ENCODE peak calls at places on chromosome 20, in ten cellular contexts. J is Caco-2; D is IMR-90; W is lower lobe of right lung; G is GM10248; F is CD8-positive, alpha-beta T cell; B is psoas muscle; S is AG04450; U is astrocyte of the spinal cord; Z is vagina. R is an unnamed sample.

GRCh38 chr20:60453847-60454246 is 495.6 kb downstream of the CDH26 start:
- DNase-seq in J (peak; percentile 27), D (no peak), W (no peak), G (no peak), F (no peak), B (no peak), S (no peak), U (no peak), Z (peak; percentile 31), R (no peak)

GRCh38 chr20:57433658-57434389 is 42.6 kb downstream of the RBM38 start:
- DNase-seq in J (no peak), D (no peak), W (no peak), G (no peak), F (peak; percentile 33), B (peak; percentile 79), S (no peak), U (no peak), Z (no peak), R (no peak)

GRCh38 chr20:62741191-62741676 is 32.6 kb downstream of the NTSR1 start:
- DNase-seq in J (no peak), D (no peak), W (peak; percentile 16), G (no peak), F (no peak), B (peak; percentile 42), S (no peak), U (peak; percentile 21), Z (no peak), R (no peak)

GRCh38 chr20:29741594-29741893 is 1515.9 kb upstream of the DEFB115 start:
- DNase-seq in J (no peak), D (no peak), W (no peak), G (no peak), F (no peak), B (no peak), S (no peak), U (no peak), Z (no peak), R (no peak)

GRCh38 chr20:41018153-41018552 is 10.5 kb upstream of the TOP1 start:
- DNase-seq in J (no peak), D (peak; percentile 34), W (no peak), G (no peak), F (no peak), B (no peak), S (no peak), U (no peak), Z (no peak), R (no peak)

GRCh38 chr20:58512808-58513552 is 2.2 kb downstream of the APCDD1L start:
- DNase-seq in J (no peak), D (no peak), W (no peak), G (no peak), F (no peak), B (no peak), S (no peak), U (no peak), Z (no peak), R (no peak)

GRCh38 chr20:62622178-62622876 is 20.0 kb upstream of the SLCO4A1 start:
- DNase-seq in J (no peak), D (no peak), W (no peak), G (no peak), F (no peak), B (peak; percentile 53), S (no peak), U (no peak), Z (no peak), R (no peak)

GRCh38 chr20:23415958-23416583 is 5.2 kb downstream of the NAPB start:
- DNase-seq in J (no peak), D (no peak), W (no peak), G (no peak), F (no peak), B (no peak), S (no peak), U (no peak), Z (no peak), R (no peak)

GRCh38 chr20:20820780-20821495 is 108.5 kb upstream of the RALGAPA2 start:
- DNase-seq in J (no peak), D (no peak), W (no peak), G (no peak), F (no peak), B (no peak), S (no peak), U (no peak), Z (no peak), R (peak; percentile 6)

GRCh38 chr20:20823469-20823868 is 111.0 kb upstream of the RALGAPA2 start:
- DNase-seq in J (no peak), D (no peak), W (no peak), G (no peak), F (no peak), B (no peak), S (no peak), U (no peak), Z (no peak), R (no peak)

GRCh38 chr20:20816969-20817368 is 104.5 kb upstream of the RALGAPA2 start:
- DNase-seq in J (no peak), D (no peak), W (no peak), G (no peak), F (no peak), B (no peak), S (no peak), U (no peak), Z (no peak), R (no peak)

GRCh38 chr20:20821496-20822260 is 109.2 kb upstream of the RALGAPA2 start:
- DNase-seq in J (peak; percentile 8), D (no peak), W (no peak), G (no peak), F (no peak), B (no peak), S (no peak), U (no peak), Z (no peak), R (no peak)

DNA sequence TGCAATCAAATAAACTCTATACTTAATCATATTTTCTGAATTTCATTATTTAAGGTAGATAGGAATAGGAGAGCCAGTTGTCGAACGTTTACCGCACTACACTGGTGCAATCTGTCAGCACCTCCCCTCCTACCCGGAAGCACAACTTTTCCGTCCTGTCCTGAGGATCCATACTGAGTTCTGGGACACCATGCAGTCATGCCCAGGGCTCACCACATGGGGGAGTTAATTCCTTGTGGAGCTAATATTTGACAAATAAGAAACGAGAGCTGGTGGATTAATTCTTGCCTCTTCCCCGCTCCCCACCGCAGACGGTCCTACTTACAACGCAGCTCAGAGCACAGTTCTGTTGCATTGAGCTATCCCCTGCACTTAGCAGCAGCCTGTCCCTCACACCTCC is 107.7 kb upstream of the RALGAPA2 start:
- DNase-seq in J (peak; percentile 30), D (no peak), W (no peak), G (no peak), F (no peak), B (no peak), S (no peak), U (no peak), Z (no peak), R (no peak)
- TF ChIP-seq CTCF in J (peak; percentile 16), D (peak; percentile 23), W (peak; percentile 38), G (peak; percentile 20), F (no peak), B (peak; percentile 44), S (peak; percentile 29), U (no peak), Z (no peak), R (peak; percentile 52)

GRCh38 chr20:4063631-4064030 is 48.3 kb upstream of the RNF24 start:
- DNase-seq in J (no peak), D (peak; percentile 41), W (no peak), G (no peak), F (no peak), B (no peak), S (no peak), U (no peak), Z (no peak), R (no peak)

GRCh38 chr20:4062721-4063606 is 47.6 kb upstream of the RNF24 start:
- DNase-seq in J (no peak), D (no peak), W (no peak), G (no peak), F (no peak), B (no peak), S (no peak), U (no peak), Z (no peak), R (no peak)

GRCh38 chr20:4065405-4065841 is 50.1 kb upstream of the RNF24 start:
- DNase-seq in J (no peak), D (peak; percentile 86), W (no peak), G (no peak), F (no peak), B (no peak), S (no peak), U (no peak), Z (no peak), R (peak; percentile 72)

GRCh38 chr20:4066551-4066950 is 51.2 kb upstream of the RNF24 start:
- DNase-seq in J (no peak), D (no peak), W (no peak), G (no peak), F (no peak), B (no peak), S (no peak), U (no peak), Z (no peak), R (no peak)

DNA sequence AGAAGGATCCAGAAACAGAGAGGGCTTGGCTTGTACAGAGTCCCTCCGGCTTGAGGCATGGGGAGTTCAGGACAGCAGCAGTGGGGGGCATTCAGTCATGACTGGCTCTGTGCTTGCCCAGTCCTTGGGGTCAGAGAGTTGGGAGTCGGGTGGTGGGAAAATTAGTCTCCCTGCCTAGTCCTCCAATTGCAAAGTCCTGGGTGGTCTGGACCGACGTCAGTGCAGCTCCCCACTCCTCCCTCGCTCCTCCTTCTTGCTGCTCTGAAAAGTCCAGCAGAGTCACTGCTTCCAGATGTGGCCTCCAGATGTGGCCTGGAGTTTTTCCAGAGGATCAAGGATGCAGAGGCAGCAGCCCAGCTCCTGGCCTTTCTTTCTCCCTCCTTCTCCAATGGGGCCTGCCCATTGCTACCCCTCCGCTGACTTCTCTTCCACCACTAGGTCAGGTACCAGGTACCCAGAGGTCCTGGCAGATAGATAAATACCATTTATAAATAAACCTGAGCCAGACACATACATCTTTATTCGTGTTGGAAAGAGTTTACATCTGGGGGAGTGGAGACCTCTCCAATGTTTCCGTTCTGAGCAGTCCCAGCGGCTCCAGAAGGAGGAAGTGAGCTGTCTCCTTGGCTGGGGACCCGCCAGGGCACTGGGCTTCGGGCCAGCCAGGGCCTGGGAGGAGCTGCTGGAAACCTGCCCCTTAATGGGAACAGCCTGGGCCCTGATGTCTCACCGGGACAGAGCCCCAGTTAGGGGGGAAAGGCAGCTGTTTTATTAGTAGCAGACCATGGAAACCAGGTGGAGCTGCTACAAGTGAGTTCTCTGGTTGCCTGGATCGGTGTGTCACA is 49.0 kb upstream of the RNF24 start:
- DNase-seq in J (no peak), D (peak; percentile 93), W (peak; percentile 88), G (no peak), F (no peak), B (peak; percentile 94), S (no peak), U (peak; percentile 95), Z (no peak), R (peak; percentile 90)
- TF ChIP-seq CTCF in J (no peak), D (no peak), W (no peak), G (no peak), F (no peak), B (no peak), S (peak; percentile 6), U (no peak), Z (no peak), R (no peak)

DNA sequence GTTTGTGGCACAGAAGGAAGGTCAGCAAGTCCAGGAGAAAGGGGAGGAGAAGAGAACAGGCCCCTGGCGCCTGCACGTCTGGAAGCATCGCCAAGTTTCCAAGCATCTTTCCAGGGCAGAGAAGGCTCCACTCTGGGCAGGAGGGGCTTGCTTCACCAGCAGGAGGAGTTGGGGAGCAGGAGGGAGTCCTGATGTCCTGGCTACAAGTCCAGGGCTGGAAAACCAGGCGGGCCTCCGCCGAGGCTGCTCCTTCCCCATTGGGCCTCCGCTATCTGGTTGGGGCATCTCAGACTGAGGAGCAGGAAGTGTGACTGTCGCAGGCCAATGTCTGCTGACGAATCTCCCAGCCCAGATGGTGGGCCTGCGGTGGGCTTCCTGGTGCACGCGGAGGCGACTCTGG is 421.9 kb downstream of the PREX1 start:
- DNase-seq in J (peak; percentile 47), D (no peak), W (no peak), G (no peak), F (no peak), B (no peak), S (no peak), U (no peak), Z (no peak), R (no peak)
- TF ChIP-seq CTCF in J (no peak), D (no peak), W (no peak), G (no peak), F (no peak), B (no peak), S (no peak), U (no peak), Z (no peak), R (no peak)

DNA sequence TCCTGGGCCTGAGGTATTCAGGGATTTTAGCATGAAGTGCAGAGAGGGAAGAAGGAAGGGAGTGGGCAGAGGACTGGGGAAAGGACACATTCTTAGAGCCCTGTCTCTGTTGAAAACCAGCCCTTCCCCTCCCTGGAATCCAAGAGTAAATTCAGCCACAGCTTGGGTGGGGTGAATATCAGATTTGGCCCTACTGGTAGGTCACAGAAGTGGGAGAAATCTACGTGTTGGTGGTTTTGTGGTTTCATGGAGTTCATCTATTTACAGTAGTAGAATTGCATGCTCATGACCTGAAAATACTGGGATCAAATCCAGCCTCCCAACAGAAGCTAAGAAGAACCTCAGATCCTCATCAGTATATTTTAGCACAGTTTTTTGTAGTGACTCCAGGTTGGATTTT is 404.4 kb downstream of the BMP2 start:
- DNase-seq in J (peak; percentile 9), D (no peak), W (no peak), G (no peak), F (no peak), B (no peak), S (no peak), U (peak; percentile 84), Z (no peak), R (no peak)
- TF ChIP-seq CTCF in J (no peak), D (no peak), W (no peak), G (no peak), F (no peak), B (no peak), S (no peak), U (no peak), Z (no peak), R (no peak)